ENCODE peak calls at places on chromosomes 2 and 18, in ten cellular contexts. K is mesendoderm; S is endodermal cell; Z is AG08396; D is stimulated activated CD4-positive, alpha-beta T cell treated with anti-CD3 and anti-CD28 coated beads, Interleukin-4, amount 100 ng/mL, for 48 hours; X is skeletal muscle cell; L is activated naive CD4-positive, alpha-beta T cell treated with anti-CD3 and anti-CD28 coated beads, Interleukin-2, amount 50 U/mL, for 72 hours; P is M059J; Y is NCI-H446 treated with DMSO at 0.1 percent for 48 hours; U is Right ventricle myocardium superior. G is an unnamed sample.

GRCh38 chr2:1052671-1053270 is 102.1 kb downstream of the SNTG2 start:
- DNase-seq in K (peak; percentile 10), L (no peak), P (no peak), Y (no peak), Z (no peak), X (peak; percentile 61), S (no peak), U (no peak), D (no peak), G (no peak)

GRCh38 chr18:48662021-48662661 is 123.3 kb downstream of the CTIF start:
- DNase-seq in X (no peak), L (no peak), P (peak; percentile 74), S (peak; percentile 62), D (no peak), U (no peak), Z (peak; percentile 70), K (peak; percentile 62), Y (no peak), G (no peak)

GRCh38 chr2:149463328-149464002 is 124.1 kb downstream of the MMADHC start:
- DNase-seq in S (no peak), X (no peak), Y (no peak), L (no peak), U (no peak), D (peak; percentile 12), P (no peak), Z (no peak), K (no peak), G (no peak)

GRCh38 chr2:197426723-197427122 is 8.1 kb downstream of the SF3B1 start:
- DNase-seq in U (no peak), S (no peak), Z (no peak), K (no peak), L (no peak), X (no peak), D (no peak), P (no peak), Y (no peak), G (no peak)

GRCh38 chr2:153403937-153404336 is 74.6 kb downstream of the RPRM start:
- DNase-seq in U (no peak), S (no peak), Z (no peak), K (no peak), X (no peak), L (no peak), D (no peak), Y (no peak), P (no peak), G (no peak)

GRCh38 chr2:84919885-84920580 is 14.6 kb downstream of the TMSB10 start:
- DNase-seq in D (no peak), Z (peak; percentile 84), Y (no peak), L (no peak), K (peak; percentile 80), P (peak; percentile 97), S (no peak), X (peak; percentile 92), U (no peak), G (peak; percentile 35)

GRCh38 chr18:7946724-7947377 is 379.7 kb downstream of the PTPRM start:
- DNase-seq in K (peak; percentile 48), S (peak; percentile 69), X (peak; percentile 85), U (no peak), Y (no peak), D (no peak), P (peak; percentile 77), Z (peak; percentile 57), L (no peak), G (no peak)

GRCh38 chr2:108271691-108272253 is 16.9 kb upstream of the SULT1C2 start:
- DNase-seq in U (no peak), L (no peak), P (peak; percentile 91), S (no peak), D (no peak), Y (no peak), Z (no peak), K (no peak), X (peak; percentile 81), G (no peak)

GRCh38 chr18:61894751-61895524 is 2.1 kb upstream of the RNF152 start:
- DNase-seq in X (no peak), K (no peak), U (no peak), Y (no peak), P (no peak), S (no peak), L (no peak), D (no peak), Z (peak; percentile 35), G (no peak)

GRCh38 chr2:46367286-46367685 is 70.1 kb downstream of the EPAS1 start:
- DNase-seq in L (no peak), Z (no peak), K (no peak), S (no peak), P (no peak), U (no peak), D (no peak), X (no peak), Y (peak; percentile 39), G (no peak)

GRCh38 chr2:178194600-178195389 is 483 bp downstream of the OSBPL6 start:
- DNase-seq in P (peak; percentile 69), K (peak; percentile 81), U (peak; percentile 53), Y (no peak), D (no peak), Z (peak; percentile 71), S (peak; percentile 89), X (peak; percentile 29), L (no peak), G (peak; percentile 61)

GRCh38 chr2:69119541-69119940 is 106.6 kb downstream of the ANTXR1 start:
- DNase-seq in Z (no peak), L (no peak), X (no peak), K (no peak), D (no peak), S (peak; percentile 28), Y (no peak), P (no peak), U (no peak), G (no peak)

GRCh38 chr2:40937284-40937683 is 485.4 kb upstream of the SLC8A1 start:
- DNase-seq in L (no peak), S (no peak), X (no peak), U (no peak), K (no peak), D (no peak), P (no peak), Z (no peak), Y (no peak), G (no peak)

GRCh38 chr2:137964066-137964858 is at the start of gene HNMT:
- DNase-seq in L (no peak), Z (peak; percentile 25), U (peak; percentile 56), S (peak; percentile 82), K (peak; percentile 90), D (no peak), Y (no peak), X (peak; percentile 28), P (peak; percentile 80), G (peak; percentile 47)

GRCh38 chr2:159086332-159086731 is 117.9 kb downstream of the TANC1 start:
- DNase-seq in Z (no peak), Y (peak; percentile 81), K (no peak), D (no peak), U (no peak), P (peak; percentile 53), L (no peak), S (no peak), X (no peak), G (peak; percentile 44)

GRCh38 chr2:20404950-20405349 is 41.9 kb upstream of the RHOB start:
- DNase-seq in U (no peak), S (no peak), L (no peak), Z (no peak), Y (no peak), K (no peak), X (no peak), D (no peak), P (no peak), G (no peak)

GRCh38 chr2:147273106-147273505 is 571.7 kb upstream of the ACVR2A start:
- DNase-seq in Z (no peak), Y (no peak), L (no peak), K (peak; percentile 30), D (no peak), S (no peak), X (no peak), P (no peak), U (no peak), G (no peak)

GRCh38 chr2:6917071-6917760 is at the start of gene RNF144A:
- DNase-seq in L (peak; percentile 81), P (peak; percentile 34), Y (peak; percentile 46), X (no peak), U (peak; percentile 80), S (peak; percentile 89), D (peak; percentile 64), K (peak; percentile 66), Z (peak; percentile 93), G (peak; percentile 86)